ENCODE peak calls at places on chromosomes 1 and 21, in six cellular contexts. One of them, this sample, is unnamed.

GRCh38 chr1:119674835-119675289 is 26.8 kb upstream of the ZNF697 start:
- DNase-seq in A172: no peak
- DNase-seq in stimulated activated CD4-positive, alpha-beta T cell treated with anti-CD3 and anti-CD28 coated beads, Interleukin-12 subunit alpha, Interleukin-12 subunit beta, amount 100 ng/mL, for 4 hours: no peak
- DNase-seq in hypothalamus: no peak
- DNase-seq in activated naive CD4-positive, alpha-beta T cell: no peak
- DNase-seq in cardiac muscle cell: peak; percentile 94
- DNase-seq in this sample: no peak

GRCh38 chr1:27388337-27389005 is 4.0 kb upstream of the GPR3 start:
- DNase-seq in A172: peak; percentile 51
- DNase-seq in stimulated activated CD4-positive, alpha-beta T cell treated with anti-CD3 and anti-CD28 coated beads, Interleukin-12 subunit alpha, Interleukin-12 subunit beta, amount 100 ng/mL, for 4 hours: peak; percentile 73
- DNase-seq in hypothalamus: no peak
- DNase-seq in activated naive CD4-positive, alpha-beta T cell: peak; percentile 49
- DNase-seq in cardiac muscle cell: peak; percentile 49
- DNase-seq in this sample: peak; percentile 55

GRCh38 chr1:217402301-217402700 is 228.6 kb downstream of the GPATCH2 start:
- DNase-seq in A172: peak; percentile 26
- DNase-seq in stimulated activated CD4-positive, alpha-beta T cell treated with anti-CD3 and anti-CD28 coated beads, Interleukin-12 subunit alpha, Interleukin-12 subunit beta, amount 100 ng/mL, for 4 hours: no peak
- DNase-seq in hypothalamus: no peak
- DNase-seq in activated naive CD4-positive, alpha-beta T cell: no peak
- DNase-seq in cardiac muscle cell: no peak
- DNase-seq in this sample: no peak

GRCh38 chr1:184596950-184597651 is 157.6 kb downstream of the EDEM3 start:
- DNase-seq in A172: no peak
- DNase-seq in stimulated activated CD4-positive, alpha-beta T cell treated with anti-CD3 and anti-CD28 coated beads, Interleukin-12 subunit alpha, Interleukin-12 subunit beta, amount 100 ng/mL, for 4 hours: no peak
- DNase-seq in hypothalamus: no peak
- DNase-seq in activated naive CD4-positive, alpha-beta T cell: no peak
- DNase-seq in cardiac muscle cell: no peak
- DNase-seq in this sample: peak; percentile 36

GRCh38 chr1:109483658-109484518 is at the start of gene ATXN7L2:
- DNase-seq in A172: peak; percentile 69
- DNase-seq in stimulated activated CD4-positive, alpha-beta T cell treated with anti-CD3 and anti-CD28 coated beads, Interleukin-12 subunit alpha, Interleukin-12 subunit beta, amount 100 ng/mL, for 4 hours: peak; percentile 88
- DNase-seq in hypothalamus: peak; percentile 88
- DNase-seq in activated naive CD4-positive, alpha-beta T cell: peak; percentile 89
- DNase-seq in cardiac muscle cell: peak; percentile 94
- DNase-seq in this sample: peak; percentile 94

GRCh38 chr1:87134625-87135024 is 194.1 kb upstream of the LMO4 start:
- DNase-seq in A172: no peak
- DNase-seq in stimulated activated CD4-positive, alpha-beta T cell treated with anti-CD3 and anti-CD28 coated beads, Interleukin-12 subunit alpha, Interleukin-12 subunit beta, amount 100 ng/mL, for 4 hours: no peak
- DNase-seq in hypothalamus: no peak
- DNase-seq in activated naive CD4-positive, alpha-beta T cell: no peak
- DNase-seq in cardiac muscle cell: no peak
- DNase-seq in this sample: no peak

GRCh38 chr1:180269848-180270766 is 40.0 kb downstream of the LHX4 start:
- DNase-seq in A172: no peak
- DNase-seq in stimulated activated CD4-positive, alpha-beta T cell treated with anti-CD3 and anti-CD28 coated beads, Interleukin-12 subunit alpha, Interleukin-12 subunit beta, amount 100 ng/mL, for 4 hours: no peak
- DNase-seq in hypothalamus: no peak
- DNase-seq in activated naive CD4-positive, alpha-beta T cell: no peak
- DNase-seq in cardiac muscle cell: no peak
- DNase-seq in this sample: peak; percentile 29

GRCh38 chr1:173064011-173064410 is 13.3 kb upstream of the TNFSF18 start:
- DNase-seq in A172: no peak
- DNase-seq in stimulated activated CD4-positive, alpha-beta T cell treated with anti-CD3 and anti-CD28 coated beads, Interleukin-12 subunit alpha, Interleukin-12 subunit beta, amount 100 ng/mL, for 4 hours: no peak
- DNase-seq in hypothalamus: no peak
- DNase-seq in activated naive CD4-positive, alpha-beta T cell: no peak
- DNase-seq in cardiac muscle cell: peak; percentile 11
- DNase-seq in this sample: no peak

GRCh38 chr1:112251766-112252506 is 144.1 kb upstream of the CTTNBP2NL start:
- DNase-seq in A172: peak; percentile 93
- DNase-seq in stimulated activated CD4-positive, alpha-beta T cell treated with anti-CD3 and anti-CD28 coated beads, Interleukin-12 subunit alpha, Interleukin-12 subunit beta, amount 100 ng/mL, for 4 hours: no peak
- DNase-seq in hypothalamus: no peak
- DNase-seq in activated naive CD4-positive, alpha-beta T cell: no peak
- DNase-seq in cardiac muscle cell: peak; percentile 79
- DNase-seq in this sample: no peak

GRCh38 chr1:235060607-235061470 is 67.8 kb downstream of the TOMM20 start:
- DNase-seq in A172: no peak
- DNase-seq in stimulated activated CD4-positive, alpha-beta T cell treated with anti-CD3 and anti-CD28 coated beads, Interleukin-12 subunit alpha, Interleukin-12 subunit beta, amount 100 ng/mL, for 4 hours: no peak
- DNase-seq in hypothalamus: no peak
- DNase-seq in activated naive CD4-positive, alpha-beta T cell: no peak
- DNase-seq in cardiac muscle cell: peak; percentile 43
- DNase-seq in this sample: no peak

GRCh38 chr21:31987696-31988095 is 114.9 kb downstream of the HUNK start:
- DNase-seq in A172: no peak
- DNase-seq in stimulated activated CD4-positive, alpha-beta T cell treated with anti-CD3 and anti-CD28 coated beads, Interleukin-12 subunit alpha, Interleukin-12 subunit beta, amount 100 ng/mL, for 4 hours: no peak
- DNase-seq in hypothalamus: no peak
- DNase-seq in activated naive CD4-positive, alpha-beta T cell: no peak
- DNase-seq in cardiac muscle cell: no peak
- DNase-seq in this sample: no peak

GRCh38 chr1:107293901-107294600 is 153.2 kb downstream of the NTNG1 start:
- DNase-seq in A172: no peak
- DNase-seq in stimulated activated CD4-positive, alpha-beta T cell treated with anti-CD3 and anti-CD28 coated beads, Interleukin-12 subunit alpha, Interleukin-12 subunit beta, amount 100 ng/mL, for 4 hours: no peak
- DNase-seq in hypothalamus: no peak
- DNase-seq in activated naive CD4-positive, alpha-beta T cell: no peak
- DNase-seq in cardiac muscle cell: no peak
- DNase-seq in this sample: peak; percentile 38

GRCh38 chr1:66533804-66534745 is at the start of gene SGIP1:
- DNase-seq in A172: no peak
- DNase-seq in stimulated activated CD4-positive, alpha-beta T cell treated with anti-CD3 and anti-CD28 coated beads, Interleukin-12 subunit alpha, Interleukin-12 subunit beta, amount 100 ng/mL, for 4 hours: no peak
- DNase-seq in hypothalamus: peak; percentile 54
- DNase-seq in activated naive CD4-positive, alpha-beta T cell: no peak
- DNase-seq in cardiac muscle cell: peak; percentile 78
- DNase-seq in this sample: peak; percentile 66